ENCODE peak calls at places on chromosome 9, in eight cellular contexts. H is PC-3, E is neural crest cell, I is NCI-H1694, M is RPMI8226, A is RPMI7951, Q is NCI-H2081, Z is epithelial cell of esophagus. O is an unnamed sample.

GRCh38 chr9:87497604-87498045 is at the start of gene DAPK1:
- DNase-seq in H (no peak), E (peak; percentile 68), I (no peak), M (no peak), A (no peak), Q (peak; percentile 55), Z (peak; percentile 23), O (peak; percentile 62)

GRCh38 chr9:4235951-4236804 is 63.7 kb downstream of the GLIS3 start:
- DNase-seq in H (peak; percentile 63), E (no peak), I (no peak), M (no peak), A (peak; percentile 59), Q (no peak), Z (peak; percentile 76), O (peak; percentile 68)

GRCh38 chr9:127361561-127361960 is 35.4 kb upstream of the SLC2A8 start:
- DNase-seq in H (no peak), E (no peak), I (no peak), M (no peak), A (peak; percentile 17), Q (no peak), Z (peak; percentile 91), O (no peak)

GRCh38 chr9:27529316-27530278 is at the start of gene MOB3B:
- DNase-seq in H (peak; percentile 71), E (peak; percentile 92), I (peak; percentile 41), M (peak; percentile 78), A (peak; percentile 36), Q (peak; percentile 74), Z (peak; percentile 80), O (peak; percentile 64)

GRCh38 chr9:120486347-120486746 is 93.6 kb downstream of the CDK5RAP2 start:
- DNase-seq in H (peak; percentile 30), E (no peak), I (no peak), M (no peak), A (no peak), Q (no peak), Z (peak; percentile 14), O (no peak)

GRCh38 chr9:137308102-137308619 is 6.1 kb upstream of the NRARP start:
- DNase-seq in H (no peak), E (no peak), I (no peak), M (no peak), A (no peak), Q (no peak), Z (no peak), O (no peak)

GRCh38 chr9:99181621-99182020 is 40.1 kb downstream of the ALG2 start:
- DNase-seq in H (no peak), E (no peak), I (no peak), M (no peak), A (peak; percentile 80), Q (no peak), Z (no peak), O (peak; percentile 69)

GRCh38 chr9:34334916-34335315 is 5.5 kb downstream of the NUDT2 start:
- DNase-seq in H (no peak), E (no peak), I (no peak), M (no peak), A (no peak), Q (no peak), Z (no peak), O (no peak)

GRCh38 chr9:77038281-77039036 is 19.0 kb downstream of the FOXB2 start:
- DNase-seq in H (no peak), E (no peak), I (no peak), M (no peak), A (no peak), Q (no peak), Z (no peak), O (no peak)

O was measured in EL.